ENCODE peak calls at places on chromosomes 1 and 21, in ten cellular contexts. E, H, S, Q, O, I, J, W, L and F are unnamed samples.

GRCh38 chr1:171641076-171641864 is 11.2 kb downstream of the MYOC start:
- DNase-seq in E (no peak), Q (no peak), O (no peak), H (no peak), W (no peak), J (no peak), L (no peak), I (no peak), S (no peak), F (no peak)

GRCh38 chr1:118973536-118974160 is 14.5 kb downstream of the TBX15 start:
- DNase-seq in I (no peak), S (no peak), Q (no peak), L (no peak), J (no peak), O (no peak), H (no peak), W (no peak), E (no peak), F (no peak)

GRCh38 chr1:114075082-114075481 is 78.6 kb downstream of the SYT6 start:
- DNase-seq in E (no peak), L (no peak), J (no peak), W (no peak), I (no peak), O (no peak), H (no peak), S (no peak), Q (no peak), F (no peak)

GRCh38 chr1:205591522-205592351 is 40.1 kb downstream of the ELK4 start:
- DNase-seq in Q (peak), O (peak), I (peak), H (peak), E (peak), S (peak), J (peak), L (peak), W (peak), F (peak)

GRCh38 chr1:34865981-34866761 is 6.6 kb upstream of the SMIM12 start:
- DNase-seq in L (peak), W (peak), H (peak), Q (peak), I (peak), O (peak), E (peak), S (peak), J (peak), F (peak)

GRCh38 chr1:230972855-230973271 is 5.8 kb downstream of the TTC13 start:
- DNase-seq in W (peak), E (peak), S (no peak), J (no peak), H (no peak), O (no peak), L (no peak), Q (no peak), I (peak), F (no peak)

GRCh38 chr1:81446006-81446669 is 354.6 kb upstream of the ADGRL2 start:
- DNase-seq in E (no peak), H (no peak), Q (no peak), S (no peak), W (no peak), I (no peak), L (no peak), J (no peak), O (no peak), F (peak)

GRCh38 chr1:201781447-201781846 is 47.5 kb upstream of the IPO9 start:
- DNase-seq in L (no peak), Q (no peak), I (no peak), S (no peak), J (no peak), O (no peak), E (peak), H (no peak), W (no peak), F (no peak)

GRCh38 chr1:23013657-23014056 is 2.0 kb downstream of the TEX46 start:
- DNase-seq in E (peak), J (no peak), Q (no peak), L (no peak), S (peak), H (no peak), I (no peak), W (no peak), O (no peak), F (peak)

GRCh38 chr21:14603202-14603601 is 57.1 kb upstream of the SAMSN1 start:
- DNase-seq in I (no peak), H (no peak), E (peak), L (no peak), W (no peak), O (peak), Q (no peak), J (no peak), S (no peak), F (no peak)

GRCh38 chr1:85289207-85289847 is 12.9 kb upstream of the BCL10 start:
- DNase-seq in W (peak), J (no peak), E (peak), Q (no peak), I (no peak), L (no peak), S (no peak), O (peak), H (no peak), F (no peak)

GRCh38 chr21:32921632-32922230 is 104.0 kb upstream of the OLIG2 start:
- DNase-seq in J (no peak), W (peak), H (peak), I (peak), Q (no peak), S (peak), O (no peak), E (no peak), L (no peak), F (no peak)

GRCh38 chr1:5856246-5856815 is 135.9 kb downstream of the NPHP4 start:
- DNase-seq in H (no peak), Q (no peak), J (no peak), S (no peak), E (peak), O (peak), L (no peak), W (no peak), I (no peak), F (peak)

GRCh38 chr1:243271990-243272389 is 16.1 kb downstream of the SDCCAG8 start:
- DNase-seq in H (no peak), O (no peak), W (no peak), S (no peak), J (no peak), I (no peak), L (no peak), E (no peak), Q (no peak), F (no peak)

GRCh38 chr1:244341455-244342450 is 110.0 kb downstream of the ADSS2 start:
- DNase-seq in I (no peak), J (no peak), H (no peak), S (peak), W (peak), L (no peak), O (no peak), E (peak), Q (peak), F (no peak)

GRCh38 chr1:5567839-5568238 is 424.4 kb downstream of the NPHP4 start:
- DNase-seq in W (no peak), L (no peak), S (no peak), O (no peak), E (no peak), Q (no peak), J (no peak), H (no peak), I (no peak), F (no peak)

GRCh38 chr1:36400825-36401601 is 3.3 kb upstream of the LSM10 start:
- DNase-seq in S (peak), H (peak), J (peak), O (no peak), I (peak), W (peak), Q (peak), E (peak), L (peak), F (no peak)

GRCh38 chr1:235156265-235156664 is 4.8 kb downstream of the RBM34 start:
- DNase-seq in J (no peak), W (no peak), L (no peak), O (no peak), Q (no peak), S (no peak), E (no peak), I (no peak), H (no peak), F (no peak)